ENCODE peak calls at places on chromosome 7, in six cellular contexts. A is cardiac septum, T is body of pancreas, I is mammary epithelial cell, X is NCI-H345, Y is ELR. S is an unnamed sample.

GRCh38 chr7:43757073-43757720 is 1.3 kb upstream of the BLVRA start:
- DNase-seq in A (no peak), I (no peak), X (no peak), T (no peak), Y (no peak), S (no peak)

GRCh38 chr7:150404172-150404784 is 25.1 kb downstream of the ZNF775 start:
- DNase-seq in T (no peak), A (peak), X (no peak), I (no peak), Y (no peak), S (no peak)

GRCh38 chr7:27958933-27959548 is 219.1 kb downstream of the TAX1BP1 start:
- DNase-seq in I (no peak), X (no peak), Y (no peak), T (no peak), A (no peak), S (no peak)

GRCh38 chr7:74059681-74060588 is 23.7 kb upstream of the LIMK1 start:
- DNase-seq in A (no peak), T (peak), X (no peak), I (peak), Y (no peak), S (peak)

GRCh38 chr7:123633553-123633952 is 22.1 kb upstream of the LMOD2 start:
- DNase-seq in X (no peak), I (peak), Y (peak), T (no peak), A (no peak), S (peak)

GRCh38 chr7:151462306-151462779 is 22.4 kb upstream of the CRYGN start:
- DNase-seq in T (no peak), I (no peak), A (no peak), Y (no peak), X (no peak), S (no peak)

GRCh38 chr7:33733865-33734650 is 171.3 kb upstream of the BMPER start:
- DNase-seq in T (peak), A (no peak), Y (no peak), X (peak), I (no peak), S (no peak)

GRCh38 chr7:64606385-64606784 is 43.5 kb upstream of the ZNF680 start:
- DNase-seq in T (no peak), I (no peak), A (no peak), Y (no peak), X (no peak), S (no peak)

GRCh38 chr7:132249591-132249971 is 326.7 kb downstream of the PLXNA4 start:
- DNase-seq in I (peak), Y (peak), X (peak), A (no peak), T (peak), S (no peak)

GRCh38 chr7:139828880-139829653 is at the start of gene TBXAS1:
- DNase-seq in X (no peak), I (no peak), A (peak), Y (peak), T (peak), S (no peak)

S was measured in PC-9.